ENCODE peak calls at places on chromosome 17, in ten cellular contexts. One of them, this sample, is unnamed.

GRCh38 chr17:19346351-19347255 is 15.9 kb downstream of the B9D1 start:
- DNase-seq in choroid plexus epithelial cell: peak; percentile 68
- DNase-seq in fibroblast of pulmonary artery: peak; percentile 92
- DNase-seq in activated CD4-positive, CD25-positive, alpha-beta regulatory T cell: no peak
- DNase-seq in AG10803: peak; percentile 88
- DNase-seq in fibroblast of lung: peak; percentile 67
- DNase-seq in HuH-7: no peak
- DNase-seq in NCI-H1436 treated with DMSO at 0.1 percent for 48 hours: peak; percentile 71
- DNase-seq in mesothelial cell of epicardium: no peak
- DNase-seq in AG09309: peak; percentile 59
- DNase-seq in this sample: no peak

GRCh38 chr17:37828313-37829124 is 83.7 kb upstream of the HNF1B start:
- DNase-seq in AG09309: no peak
- DNase-seq in HuH-7: no peak
- DNase-seq in NCI-H1436 treated with DMSO at 0.1 percent for 48 hours: no peak
- DNase-seq in AG10803: peak; percentile 17
- DNase-seq in activated CD4-positive, CD25-positive, alpha-beta regulatory T cell: no peak
- DNase-seq in mesothelial cell of epicardium: no peak
- DNase-seq in fibroblast of lung: peak; percentile 32
- DNase-seq in fibroblast of pulmonary artery: peak; percentile 13
- DNase-seq in choroid plexus epithelial cell: no peak
- DNase-seq in this sample: no peak

GRCh38 chr17:76865174-76865573 is 3.0 kb upstream of the MGAT5B start:
- DNase-seq in fibroblast of lung: no peak
- DNase-seq in HuH-7: no peak
- DNase-seq in fibroblast of pulmonary artery: no peak
- DNase-seq in NCI-H1436 treated with DMSO at 0.1 percent for 48 hours: no peak
- DNase-seq in activated CD4-positive, CD25-positive, alpha-beta regulatory T cell: no peak
- DNase-seq in mesothelial cell of epicardium: no peak
- DNase-seq in AG10803: no peak
- DNase-seq in choroid plexus epithelial cell: no peak
- DNase-seq in AG09309: no peak
- DNase-seq in this sample: no peak

GRCh38 chr17:76997981-76998531 is 129.9 kb downstream of the MGAT5B start:
- DNase-seq in fibroblast of lung: no peak
- DNase-seq in HuH-7: no peak
- DNase-seq in choroid plexus epithelial cell: no peak
- DNase-seq in mesothelial cell of epicardium: no peak
- DNase-seq in activated CD4-positive, CD25-positive, alpha-beta regulatory T cell: no peak
- DNase-seq in fibroblast of pulmonary artery: no peak
- DNase-seq in AG10803: peak; percentile 2
- DNase-seq in NCI-H1436 treated with DMSO at 0.1 percent for 48 hours: no peak
- DNase-seq in AG09309: no peak
- DNase-seq in this sample: no peak

GRCh38 chr17:42422412-42422957 is 571 bp downstream of the CAVIN1 start:
- DNase-seq in fibroblast of pulmonary artery: no peak
- DNase-seq in activated CD4-positive, CD25-positive, alpha-beta regulatory T cell: no peak
- DNase-seq in mesothelial cell of epicardium: peak; percentile 50
- DNase-seq in AG10803: no peak
- DNase-seq in choroid plexus epithelial cell: peak; percentile 52
- DNase-seq in HuH-7: no peak
- DNase-seq in AG09309: no peak
- DNase-seq in NCI-H1436 treated with DMSO at 0.1 percent for 48 hours: no peak
- DNase-seq in fibroblast of lung: no peak
- DNase-seq in this sample: no peak

GRCh38 chr17:79356839-79357447 is 253.9 kb downstream of the RBFOX3 start:
- DNase-seq in AG09309: no peak
- DNase-seq in activated CD4-positive, CD25-positive, alpha-beta regulatory T cell: no peak
- DNase-seq in AG10803: no peak
- DNase-seq in HuH-7: no peak
- DNase-seq in NCI-H1436 treated with DMSO at 0.1 percent for 48 hours: no peak
- DNase-seq in mesothelial cell of epicardium: no peak
- DNase-seq in choroid plexus epithelial cell: no peak
- DNase-seq in fibroblast of pulmonary artery: no peak
- DNase-seq in fibroblast of lung: no peak
- DNase-seq in this sample: no peak

GRCh38 chr17:83136156-83136555 is 56.7 kb downstream of the METRNL start:
- DNase-seq in mesothelial cell of epicardium: peak; percentile 36
- DNase-seq in NCI-H1436 treated with DMSO at 0.1 percent for 48 hours: no peak
- DNase-seq in choroid plexus epithelial cell: no peak
- DNase-seq in HuH-7: no peak
- DNase-seq in activated CD4-positive, CD25-positive, alpha-beta regulatory T cell: no peak
- DNase-seq in AG10803: no peak
- DNase-seq in fibroblast of pulmonary artery: no peak
- DNase-seq in AG09309: no peak
- DNase-seq in fibroblast of lung: no peak
- DNase-seq in this sample: no peak

GRCh38 chr17:62064791-62065563 is at the start of gene MED13:
- DNase-seq in fibroblast of pulmonary artery: peak; percentile 33
- DNase-seq in AG09309: no peak
- DNase-seq in HuH-7: peak; percentile 40
- DNase-seq in NCI-H1436 treated with DMSO at 0.1 percent for 48 hours: no peak
- DNase-seq in mesothelial cell of epicardium: peak; percentile 58
- DNase-seq in AG10803: peak; percentile 38
- DNase-seq in choroid plexus epithelial cell: peak; percentile 42
- DNase-seq in activated CD4-positive, CD25-positive, alpha-beta regulatory T cell: peak; percentile 44
- DNase-seq in fibroblast of lung: peak; percentile 37
- DNase-seq in this sample: peak; percentile 7

GRCh38 chr17:57604771-57605733 is 140.0 kb downstream of the CCDC182 start:
- DNase-seq in activated CD4-positive, CD25-positive, alpha-beta regulatory T cell: peak; percentile 11
- DNase-seq in AG09309: no peak
- DNase-seq in NCI-H1436 treated with DMSO at 0.1 percent for 48 hours: peak; percentile 89
- DNase-seq in AG10803: peak; percentile 45
- DNase-seq in choroid plexus epithelial cell: peak; percentile 69
- DNase-seq in fibroblast of pulmonary artery: peak; percentile 63
- DNase-seq in HuH-7: no peak
- DNase-seq in fibroblast of lung: peak; percentile 74
- DNase-seq in mesothelial cell of epicardium: no peak
- DNase-seq in this sample: peak; percentile 67

GRCh38 chr17:2214887-2215615 is 88.5 kb downstream of the SMG6 start:
- DNase-seq in mesothelial cell of epicardium: no peak
- DNase-seq in activated CD4-positive, CD25-positive, alpha-beta regulatory T cell: no peak
- DNase-seq in AG09309: no peak
- DNase-seq in fibroblast of lung: peak; percentile 90
- DNase-seq in fibroblast of pulmonary artery: peak; percentile 66
- DNase-seq in AG10803: peak; percentile 80
- DNase-seq in choroid plexus epithelial cell: peak; percentile 90
- DNase-seq in NCI-H1436 treated with DMSO at 0.1 percent for 48 hours: no peak
- DNase-seq in HuH-7: no peak
- DNase-seq in this sample: no peak

GRCh38 chr17:18252160-18252559 is 6.4 kb downstream of the FLII start:
- DNase-seq in HuH-7: no peak
- DNase-seq in choroid plexus epithelial cell: no peak
- DNase-seq in fibroblast of lung: no peak
- DNase-seq in activated CD4-positive, CD25-positive, alpha-beta regulatory T cell: no peak
- DNase-seq in AG09309: no peak
- DNase-seq in NCI-H1436 treated with DMSO at 0.1 percent for 48 hours: no peak
- DNase-seq in fibroblast of pulmonary artery: no peak
- DNase-seq in AG10803: no peak
- DNase-seq in mesothelial cell of epicardium: no peak
- DNase-seq in this sample: no peak

GRCh38 chr17:74296548-74296936 is 22.5 kb downstream of the DNAI2 start:
- DNase-seq in mesothelial cell of epicardium: peak; percentile 50
- DNase-seq in fibroblast of pulmonary artery: peak; percentile 73
- DNase-seq in HuH-7: peak; percentile 46
- DNase-seq in AG10803: peak; percentile 31
- DNase-seq in NCI-H1436 treated with DMSO at 0.1 percent for 48 hours: no peak
- DNase-seq in activated CD4-positive, CD25-positive, alpha-beta regulatory T cell: no peak
- DNase-seq in AG09309: peak; percentile 13
- DNase-seq in choroid plexus epithelial cell: peak; percentile 76
- DNase-seq in fibroblast of lung: peak; percentile 44
- DNase-seq in this sample: no peak

GRCh38 chr17:31494259-31495048 is 103.0 kb downstream of the RAB11FIP4 start:
- DNase-seq in HuH-7: no peak
- DNase-seq in AG09309: no peak
- DNase-seq in fibroblast of pulmonary artery: no peak
- DNase-seq in choroid plexus epithelial cell: no peak
- DNase-seq in activated CD4-positive, CD25-positive, alpha-beta regulatory T cell: peak; percentile 33
- DNase-seq in mesothelial cell of epicardium: no peak
- DNase-seq in fibroblast of lung: no peak
- DNase-seq in AG10803: no peak
- DNase-seq in NCI-H1436 treated with DMSO at 0.1 percent for 48 hours: no peak
- DNase-seq in this sample: no peak

GRCh38 chr17:64662774-64663367 is 764 bp upstream of the SMURF2 start:
- DNase-seq in HuH-7: no peak
- DNase-seq in AG10803: no peak
- DNase-seq in AG09309: no peak
- DNase-seq in fibroblast of pulmonary artery: no peak
- DNase-seq in mesothelial cell of epicardium: no peak
- DNase-seq in NCI-H1436 treated with DMSO at 0.1 percent for 48 hours: peak; percentile 35
- DNase-seq in activated CD4-positive, CD25-positive, alpha-beta regulatory T cell: no peak
- DNase-seq in choroid plexus epithelial cell: no peak
- DNase-seq in fibroblast of lung: no peak
- DNase-seq in this sample: no peak

GRCh38 chr17:14302421-14303099 is 1.7 kb downstream of the HS3ST3B1 start:
- DNase-seq in HuH-7: peak; percentile 78
- DNase-seq in AG09309: no peak
- DNase-seq in fibroblast of lung: peak; percentile 86
- DNase-seq in activated CD4-positive, CD25-positive, alpha-beta regulatory T cell: peak; percentile 62
- DNase-seq in fibroblast of pulmonary artery: peak; percentile 83
- DNase-seq in AG10803: peak; percentile 86
- DNase-seq in mesothelial cell of epicardium: peak; percentile 91
- DNase-seq in NCI-H1436 treated with DMSO at 0.1 percent for 48 hours: no peak
- DNase-seq in choroid plexus epithelial cell: peak; percentile 90
- DNase-seq in this sample: no peak

GRCh38 chr17:42329025-42329976 is 41.0 kb downstream of the STAT5A start:
- DNase-seq in activated CD4-positive, CD25-positive, alpha-beta regulatory T cell: no peak
- DNase-seq in NCI-H1436 treated with DMSO at 0.1 percent for 48 hours: no peak
- DNase-seq in mesothelial cell of epicardium: no peak
- DNase-seq in HuH-7: no peak
- DNase-seq in fibroblast of pulmonary artery: peak; percentile 78
- DNase-seq in AG10803: peak; percentile 80
- DNase-seq in AG09309: no peak
- DNase-seq in fibroblast of lung: peak; percentile 18
- DNase-seq in choroid plexus epithelial cell: peak; percentile 57
- DNase-seq in this sample: no peak

GRCh38 chr17:65662166-65662565 is 100.7 kb upstream of the AXIN2 start:
- DNase-seq in fibroblast of lung: peak; percentile 44
- DNase-seq in activated CD4-positive, CD25-positive, alpha-beta regulatory T cell: no peak
- DNase-seq in fibroblast of pulmonary artery: peak; percentile 77
- DNase-seq in AG10803: peak; percentile 88
- DNase-seq in NCI-H1436 treated with DMSO at 0.1 percent for 48 hours: no peak
- DNase-seq in mesothelial cell of epicardium: no peak
- DNase-seq in AG09309: peak; percentile 55
- DNase-seq in HuH-7: no peak
- DNase-seq in choroid plexus epithelial cell: peak; percentile 85
- DNase-seq in this sample: no peak

GRCh38 chr17:81025756-81026155 is 9.2 kb upstream of the BAIAP2 start:
- DNase-seq in HuH-7: no peak
- DNase-seq in AG10803: peak; percentile 43
- DNase-seq in fibroblast of lung: no peak
- DNase-seq in mesothelial cell of epicardium: no peak
- DNase-seq in AG09309: no peak
- DNase-seq in fibroblast of pulmonary artery: no peak
- DNase-seq in activated CD4-positive, CD25-positive, alpha-beta regulatory T cell: no peak
- DNase-seq in choroid plexus epithelial cell: no peak
- DNase-seq in NCI-H1436 treated with DMSO at 0.1 percent for 48 hours: no peak
- DNase-seq in this sample: no peak

GRCh38 chr17:83012873-83013778 is 66.3 kb upstream of the METRNL start:
- DNase-seq in AG09309: peak; percentile 85
- DNase-seq in NCI-H1436 treated with DMSO at 0.1 percent for 48 hours: no peak
- DNase-seq in choroid plexus epithelial cell: peak; percentile 36
- DNase-seq in fibroblast of pulmonary artery: peak; percentile 28
- DNase-seq in mesothelial cell of epicardium: no peak
- DNase-seq in HuH-7: no peak
- DNase-seq in AG10803: peak; percentile 92
- DNase-seq in activated CD4-positive, CD25-positive, alpha-beta regulatory T cell: no peak
- DNase-seq in fibroblast of lung: peak; percentile 95
- DNase-seq in this sample: no peak

GRCh38 chr17:65041518-65041917 is 15.0 kb downstream of the GNA13 start:
- DNase-seq in fibroblast of lung: no peak
- DNase-seq in mesothelial cell of epicardium: no peak
- DNase-seq in AG10803: no peak
- DNase-seq in NCI-H1436 treated with DMSO at 0.1 percent for 48 hours: no peak
- DNase-seq in choroid plexus epithelial cell: no peak
- DNase-seq in activated CD4-positive, CD25-positive, alpha-beta regulatory T cell: no peak
- DNase-seq in AG09309: no peak
- DNase-seq in fibroblast of pulmonary artery: no peak
- DNase-seq in HuH-7: no peak
- DNase-seq in this sample: no peak

GRCh38 chr17:30422171-30422570 is 43.4 kb downstream of the CPD start:
- DNase-seq in AG10803: peak; percentile 7
- DNase-seq in activated CD4-positive, CD25-positive, alpha-beta regulatory T cell: no peak
- DNase-seq in fibroblast of lung: no peak
- DNase-seq in mesothelial cell of epicardium: no peak
- DNase-seq in HuH-7: no peak
- DNase-seq in NCI-H1436 treated with DMSO at 0.1 percent for 48 hours: no peak
- DNase-seq in AG09309: no peak
- DNase-seq in choroid plexus epithelial cell: no peak
- DNase-seq in fibroblast of pulmonary artery: peak; percentile 21
- DNase-seq in this sample: no peak

GRCh38 chr17:8125196-8125946 is 1.5 kb upstream of the HES7 start:
- DNase-seq in choroid plexus epithelial cell: peak; percentile 68
- DNase-seq in fibroblast of lung: peak; percentile 72
- DNase-seq in activated CD4-positive, CD25-positive, alpha-beta regulatory T cell: peak; percentile 92
- DNase-seq in HuH-7: peak; percentile 56
- DNase-seq in fibroblast of pulmonary artery: peak; percentile 69
- DNase-seq in mesothelial cell of epicardium: peak; percentile 97
- DNase-seq in NCI-H1436 treated with DMSO at 0.1 percent for 48 hours: no peak
- DNase-seq in AG10803: peak; percentile 43
- DNase-seq in AG09309: no peak
- DNase-seq in this sample: peak; percentile 41

GRCh38 chr17:78789663-78790181 is 7.6 kb upstream of the CYTH1 start:
- DNase-seq in fibroblast of pulmonary artery: peak; percentile 63
- DNase-seq in activated CD4-positive, CD25-positive, alpha-beta regulatory T cell: no peak
- DNase-seq in AG09309: peak; percentile 32
- DNase-seq in fibroblast of lung: peak; percentile 82
- DNase-seq in NCI-H1436 treated with DMSO at 0.1 percent for 48 hours: no peak
- DNase-seq in mesothelial cell of epicardium: no peak
- DNase-seq in AG10803: peak; percentile 88
- DNase-seq in HuH-7: no peak
- DNase-seq in choroid plexus epithelial cell: peak; percentile 46
- DNase-seq in this sample: no peak

GRCh38 chr17:82862191-82862590 is 22.4 kb upstream of the ZNF750 start:
- DNase-seq in NCI-H1436 treated with DMSO at 0.1 percent for 48 hours: no peak
- DNase-seq in fibroblast of lung: no peak
- DNase-seq in fibroblast of pulmonary artery: no peak
- DNase-seq in AG09309: no peak
- DNase-seq in HuH-7: no peak
- DNase-seq in activated CD4-positive, CD25-positive, alpha-beta regulatory T cell: no peak
- DNase-seq in AG10803: no peak
- DNase-seq in mesothelial cell of epicardium: no peak
- DNase-seq in choroid plexus epithelial cell: no peak
- DNase-seq in this sample: no peak

GRCh38 chr17:32483451-32484019 is 3.3 kb upstream of the CDK5R1 start:
- DNase-seq in choroid plexus epithelial cell: peak; percentile 97
- DNase-seq in AG09309: peak; percentile 68
- DNase-seq in activated CD4-positive, CD25-positive, alpha-beta regulatory T cell: no peak
- DNase-seq in HuH-7: peak; percentile 62
- DNase-seq in fibroblast of pulmonary artery: peak; percentile 74
- DNase-seq in fibroblast of lung: peak; percentile 77
- DNase-seq in mesothelial cell of epicardium: peak; percentile 45
- DNase-seq in NCI-H1436 treated with DMSO at 0.1 percent for 48 hours: peak; percentile 79
- DNase-seq in AG10803: peak; percentile 82
- DNase-seq in this sample: peak; percentile 29

GRCh38 chr17:413016-413350 is 60.4 kb upstream of the RPH3AL start:
- DNase-seq in HuH-7: no peak
- DNase-seq in AG10803: no peak
- DNase-seq in AG09309: no peak
- DNase-seq in mesothelial cell of epicardium: no peak
- DNase-seq in choroid plexus epithelial cell: no peak
- DNase-seq in fibroblast of lung: no peak
- DNase-seq in NCI-H1436 treated with DMSO at 0.1 percent for 48 hours: no peak
- DNase-seq in fibroblast of pulmonary artery: no peak
- DNase-seq in activated CD4-positive, CD25-positive, alpha-beta regulatory T cell: no peak
- DNase-seq in this sample: no peak

GRCh38 chr17:46822388-46822921 is 4.0 kb upstream of the WNT3 start:
- DNase-seq in NCI-H1436 treated with DMSO at 0.1 percent for 48 hours: no peak
- DNase-seq in fibroblast of lung: no peak
- DNase-seq in AG10803: no peak
- DNase-seq in mesothelial cell of epicardium: no peak
- DNase-seq in AG09309: no peak
- DNase-seq in HuH-7: no peak
- DNase-seq in activated CD4-positive, CD25-positive, alpha-beta regulatory T cell: no peak
- DNase-seq in fibroblast of pulmonary artery: no peak
- DNase-seq in choroid plexus epithelial cell: no peak
- DNase-seq in this sample: no peak

GRCh38 chr17:35164716-35165115 is 17.1 kb downstream of the UNC45B start:
- DNase-seq in fibroblast of lung: no peak
- DNase-seq in mesothelial cell of epicardium: no peak
- DNase-seq in AG10803: no peak
- DNase-seq in NCI-H1436 treated with DMSO at 0.1 percent for 48 hours: no peak
- DNase-seq in choroid plexus epithelial cell: no peak
- DNase-seq in HuH-7: no peak
- DNase-seq in fibroblast of pulmonary artery: no peak
- DNase-seq in activated CD4-positive, CD25-positive, alpha-beta regulatory T cell: no peak
- DNase-seq in AG09309: no peak
- DNase-seq in this sample: no peak